ENCODE peak calls at places on chromosomes 16 and 17, in ten cellular contexts. Y is neuronal stem cell; P is dorsolateral prefrontal cortex; Z is fibroblast of lung; S is CD4-positive, CD25-positive, alpha-beta regulatory T cell; B is psoas muscle; H is mesendoderm; M is GM12878; Q is body of pancreas; O is sigmoid colon. A is an unnamed sample.

GRCh38 chr17:13575922-13576419 is 25.8 kb downstream of the HS3ST3A1 start:
- DNase-seq in Y (no peak), P (no peak), Z (peak), S (no peak), B (no peak), H (peak), M (no peak), Q (no peak), O (no peak), A (no peak)

GRCh38 chr16:72999541-73000019 is 48.3 kb downstream of the ZFHX3 start:
- DNase-seq in Y (no peak), P (no peak), Z (no peak), S (no peak), B (no peak), H (no peak), M (no peak), Q (no peak), O (no peak), A (no peak)

GRCh38 chr16:12228607-12229499 is 252.3 kb downstream of the SNX29 start:
- DNase-seq in Y (peak), P (peak), Z (peak), S (peak), B (no peak), H (peak), M (no peak), Q (no peak), O (no peak), A (peak)

GRCh38 chr17:41404024-41404651 is 6.7 kb upstream of the KRT31 start:
- DNase-seq in Y (no peak), P (no peak), Z (peak), S (peak), B (no peak), H (peak), M (no peak), Q (no peak), O (no peak), A (no peak)

GRCh38 chr17:3167574-3167973 is 29.7 kb upstream of the OR1A2 start:
- DNase-seq in Y (no peak), P (no peak), Z (no peak), S (no peak), B (no peak), H (no peak), M (peak), Q (no peak), O (no peak), A (no peak)

GRCh38 chr17:2189231-2189630 is 114.4 kb downstream of the SMG6 start:
- DNase-seq in Y (no peak), P (no peak), Z (peak), S (no peak), B (no peak), H (no peak), M (no peak), Q (no peak), O (no peak), A (no peak)

GRCh38 chr17:69502488-69502887 is 88.0 kb downstream of the MAP2K6 start:
- DNase-seq in Y (no peak), P (no peak), Z (no peak), S (no peak), B (no peak), H (no peak), M (no peak), Q (no peak), O (no peak), A (no peak)

GRCh38 chr17:676965-677364 is 37.7 kb downstream of the VPS53 start:
- DNase-seq in Y (no peak), P (no peak), Z (no peak), S (no peak), B (no peak), H (no peak), M (no peak), Q (no peak), O (no peak), A (no peak)

GRCh38 chr16:3118846-3119245 is 6.5 kb downstream of the ZNF205 start:
- DNase-seq in Y (no peak), P (no peak), Z (no peak), S (no peak), B (no peak), H (no peak), M (no peak), Q (no peak), O (no peak), A (no peak)

GRCh38 chr16:3120435-3120834 is 8.0 kb downstream of the ZNF205 start:
- DNase-seq in Y (no peak), P (no peak), Z (no peak), S (no peak), B (no peak), H (no peak), M (no peak), Q (no peak), O (no peak), A (no peak)

GRCh38 chr16:3119701-3120408 is 7.5 kb downstream of the ZNF205 start:
- DNase-seq in Y (no peak), P (no peak), Z (no peak), S (no peak), B (no peak), H (no peak), M (no peak), Q (no peak), O (no peak), A (no peak)

GRCh38 chr16:3118204-3118790 is 5.9 kb downstream of the ZNF205 start:
- DNase-seq in Y (no peak), P (no peak), Z (no peak), S (no peak), B (no peak), H (no peak), M (no peak), Q (no peak), O (no peak), A (no peak)

GRCh38 chr16:3119286-3119685 is 6.9 kb downstream of the ZNF205 start:
- DNase-seq in Y (no peak), P (no peak), Z (no peak), S (no peak), B (no peak), H (no peak), M (no peak), Q (no peak), O (no peak), A (no peak)
- H3K27ac ChIP-seq in Y (no peak), P (no peak), Z (no peak), S (no peak), B (no peak), H (no peak), M (no peak), Q (no peak), O (no peak), A (no peak)

DNA sequence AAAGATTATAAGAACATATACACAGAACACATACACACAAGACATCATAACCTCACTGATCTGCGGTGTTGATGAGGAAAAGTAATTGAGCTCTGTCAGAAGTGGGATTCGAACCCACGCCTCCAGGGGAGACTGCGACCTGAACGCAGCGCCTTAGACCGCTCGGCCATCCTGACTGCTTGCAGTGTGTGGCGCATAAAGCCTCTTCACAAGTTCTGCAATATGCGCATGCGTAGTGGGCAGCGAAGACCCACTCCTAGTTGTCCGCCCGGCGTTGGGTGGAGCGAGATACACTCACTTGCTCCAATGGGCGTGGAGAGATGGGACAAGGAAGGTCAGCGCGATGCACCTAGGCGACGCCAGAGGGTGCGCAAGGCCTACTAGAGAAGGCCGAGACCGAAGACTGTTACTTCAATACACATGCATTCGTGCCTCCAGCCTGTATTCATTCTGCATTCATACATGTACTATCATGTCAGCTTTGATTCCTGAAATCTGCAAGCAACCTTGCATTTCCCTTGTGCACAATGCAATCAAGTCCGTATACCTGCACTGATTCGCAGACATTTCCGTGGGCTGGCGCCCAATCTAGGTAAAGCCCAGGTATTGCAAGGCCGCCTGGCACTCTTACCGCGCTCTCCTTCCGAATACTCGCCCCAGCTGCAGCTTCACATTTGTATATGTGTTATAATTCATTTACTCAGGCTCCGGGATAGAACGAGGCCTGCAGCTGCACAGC is 16.1 kb upstream of the PLLP start:
- DNase-seq in Y (peak), P (peak), Z (peak), S (peak), B (peak), H (peak), M (peak), Q (peak), O (peak), A (peak)
- H3K27ac ChIP-seq in Y (no peak), P (peak), Z (peak), S (peak), B (peak), H (no peak), M (peak), Q (peak), O (peak), A (peak)

GRCh38 chr17:82590216-82590615 is 58.0 kb downstream of the WDR45B start:
- DNase-seq in Y (no peak), P (no peak), Z (no peak), S (no peak), B (no peak), H (no peak), M (no peak), Q (no peak), O (no peak), A (no peak)
- H3K27ac ChIP-seq in Y (no peak), P (peak), Z (no peak), S (no peak), B (peak), H (no peak), M (no peak), Q (no peak), O (peak), A (no peak)

GRCh38 chr17:39631403-39631802 is 4.7 kb downstream of the PPP1R1B start:
- DNase-seq in Y (no peak), P (no peak), Z (no peak), S (no peak), B (no peak), H (peak), M (no peak), Q (peak), O (no peak), A (no peak)
- H3K27ac ChIP-seq in Y (no peak), P (peak), Z (no peak), S (no peak), B (no peak), H (peak), M (no peak), Q (peak), O (no peak), A (peak)

GRCh38 chr17:17713839-17714238 is 32.6 kb downstream of the RAI1 start:
- DNase-seq in Y (no peak), P (no peak), Z (peak), S (no peak), B (no peak), H (no peak), M (no peak), Q (peak), O (peak), A (no peak)
- H3K27ac ChIP-seq in Y (no peak), P (peak), Z (peak), S (no peak), B (peak), H (no peak), M (peak), Q (peak), O (peak), A (peak)

GRCh38 chr16:66850115-66850815 is 6.1 kb downstream of the CA7 start:
- DNase-seq in Y (no peak), P (no peak), Z (no peak), S (no peak), B (no peak), H (no peak), M (no peak), Q (no peak), O (no peak), A (no peak)

GRCh38 chr16:66849543-66849942 is 5.3 kb downstream of the CA7 start:
- DNase-seq in Y (no peak), P (no peak), Z (no peak), S (no peak), B (no peak), H (no peak), M (no peak), Q (no peak), O (no peak), A (no peak)

GRCh38 chr16:66847533-66848057 is 3.4 kb downstream of the CA7 start:
- DNase-seq in Y (no peak), P (no peak), Z (no peak), S (no peak), B (no peak), H (no peak), M (no peak), Q (no peak), O (no peak), A (no peak)

GRCh38 chr16:66848172-66848571 is 4.0 kb downstream of the CA7 start:
- DNase-seq in Y (no peak), P (no peak), Z (no peak), S (no peak), B (no peak), H (no peak), M (no peak), Q (no peak), O (no peak), A (no peak)

GRCh38 chr16:66849021-66849420 is 4.8 kb downstream of the CA7 start:
- DNase-seq in Y (no peak), P (no peak), Z (no peak), S (no peak), B (no peak), H (no peak), M (no peak), Q (no peak), O (no peak), A (no peak)
- H3K27ac ChIP-seq in Y (no peak), P (no peak), Z (no peak), S (no peak), B (no peak), H (no peak), M (no peak), Q (no peak), O (no peak), A (no peak)

DNA sequence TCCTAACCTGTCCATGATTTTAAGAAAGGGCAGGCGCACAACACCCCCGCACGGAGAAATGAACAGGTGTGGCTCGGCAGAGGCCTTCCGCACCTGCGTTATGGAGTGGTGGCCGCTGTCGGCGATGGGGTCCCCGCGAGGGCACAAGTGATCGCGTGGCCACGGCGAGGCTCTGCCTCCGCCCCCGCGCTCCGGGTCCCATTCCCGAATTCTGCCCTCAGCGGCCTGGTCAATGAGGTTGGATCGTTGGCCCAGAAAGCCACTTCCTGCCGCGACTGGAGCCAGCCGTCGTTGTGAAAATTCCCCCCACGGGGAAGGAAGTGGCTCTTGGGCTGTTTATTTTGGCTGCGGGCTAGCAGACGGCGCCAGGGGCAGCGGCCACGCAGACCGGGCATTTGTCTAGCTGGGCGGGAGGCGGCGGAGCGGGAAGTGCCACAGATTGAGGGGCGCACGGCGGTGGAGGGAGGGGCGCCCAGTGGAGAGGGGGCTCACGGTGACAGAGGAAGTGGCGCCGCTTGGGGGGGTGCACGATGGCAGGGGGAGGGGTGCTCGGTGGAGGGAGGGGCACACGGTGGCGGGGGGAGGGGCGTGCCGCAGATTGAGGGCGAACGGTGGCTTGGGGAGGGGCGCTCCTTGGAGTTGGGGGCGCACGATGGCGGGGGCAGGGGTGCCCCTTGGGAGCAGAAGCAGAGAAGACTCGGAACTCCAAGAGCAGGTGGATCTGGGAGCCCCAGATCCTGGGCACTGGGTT is 25.0 kb downstream of the MRC2 start:
- DNase-seq in Y (peak), P (no peak), Z (peak), S (peak), B (peak), H (peak), M (no peak), Q (peak), O (peak), A (no peak)
- H3K27ac ChIP-seq in Y (peak), P (peak), Z (peak), S (no peak), B (peak), H (peak), M (no peak), Q (peak), O (peak), A (peak)

DNA sequence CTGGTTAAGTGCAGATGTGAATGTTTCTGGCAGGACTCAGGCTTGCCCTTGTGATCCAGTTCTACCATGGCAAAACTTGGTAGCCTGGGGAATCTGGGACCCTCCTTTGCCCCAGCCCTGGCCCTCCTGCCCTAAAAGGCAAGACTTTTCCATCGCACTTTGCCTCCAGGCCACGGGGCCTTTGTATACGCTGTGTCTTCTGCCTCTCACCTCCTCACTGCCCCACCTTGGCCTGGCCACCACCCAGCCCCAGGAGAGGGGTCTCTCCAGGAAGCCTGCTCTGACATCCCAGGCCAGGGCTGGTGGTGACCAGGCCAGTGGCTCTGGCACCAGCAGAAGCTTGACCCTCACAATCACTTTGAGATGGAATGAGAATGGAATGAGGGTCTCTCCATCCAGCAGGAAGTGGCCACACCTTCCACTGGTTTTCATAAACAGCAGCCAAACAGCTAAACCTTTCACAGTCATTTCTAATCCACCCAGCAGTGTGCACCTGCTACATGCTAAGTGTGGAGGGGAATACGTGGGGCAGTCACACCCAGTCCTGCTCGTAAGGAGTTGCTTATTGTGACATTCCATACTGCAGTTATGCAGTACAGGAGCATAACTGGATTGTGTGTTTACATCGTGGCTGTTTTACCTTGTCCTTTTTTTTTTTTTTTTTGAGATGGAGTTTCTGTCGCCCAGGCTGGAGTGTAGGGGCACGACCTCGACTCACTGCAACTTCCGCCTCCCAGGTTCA is 1.6 kb upstream of the MRPL38 start:
- DNase-seq in Y (no peak), P (no peak), Z (no peak), S (peak), B (no peak), H (no peak), M (no peak), Q (no peak), O (no peak), A (no peak)
- H3K27ac ChIP-seq in Y (no peak), P (no peak), Z (no peak), S (no peak), B (no peak), H (no peak), M (no peak), Q (no peak), O (peak), A (no peak)

GRCh38 chr17:73301359-73301758 is 10.4 kb downstream of the CDC42EP4 start:
- DNase-seq in Y (no peak), P (no peak), Z (no peak), S (no peak), B (no peak), H (no peak), M (no peak), Q (no peak), O (no peak), A (no peak)

GRCh38 chr17:73302189-73302588 is 9.6 kb downstream of the CDC42EP4 start:
- DNase-seq in Y (no peak), P (no peak), Z (peak), S (no peak), B (no peak), H (no peak), M (no peak), Q (no peak), O (no peak), A (no peak)

GRCh38 chr17:73293480-73293911 is 18.3 kb downstream of the CDC42EP4 start:
- DNase-seq in Y (no peak), P (no peak), Z (peak), S (no peak), B (peak), H (no peak), M (no peak), Q (peak), O (peak), A (no peak)

GRCh38 chr17:73300392-73300791 is 11.4 kb downstream of the CDC42EP4 start:
- DNase-seq in Y (no peak), P (no peak), Z (no peak), S (no peak), B (no peak), H (no peak), M (no peak), Q (no peak), O (no peak), A (no peak)

GRCh38 chr17:73297934-73298861 is 13.6 kb downstream of the CDC42EP4 start:
- DNase-seq in Y (no peak), P (no peak), Z (no peak), S (no peak), B (no peak), H (peak), M (no peak), Q (no peak), O (no peak), A (no peak)
- H3K27ac ChIP-seq in Y (no peak), P (no peak), Z (no peak), S (no peak), B (peak), H (no peak), M (peak), Q (peak), O (no peak), A (no peak)

A was measured in caudate nucleus.